ENCODE peak calls at places on chromosomes 12 and 14, in ten cellular contexts. One of them, this sample, is unnamed. For H3K36me3, the result is how much of the 10 kb centered on the place peaks cover.

GRCh38 chr12:71581206-71581605 is 82.4 kb downstream of the ZFC3H1 start:
- DNase-seq in mesendoderm: peak
- DNase-seq in IMR-90: no peak
- DNase-seq in aorta: no peak
- DNase-seq in SK-N-MC: no peak
- DNase-seq in lung: no peak
- DNase-seq in psoas muscle: no peak
- DNase-seq in Karpas-422: no peak
- DNase-seq in body of pancreas: no peak
- DNase-seq in GM23338: no peak
- DNase-seq in this sample: no peak

GRCh38 chr12:126772171-126772864 is 1494.7 kb upstream of the TMEM132C start:
- DNase-seq in GM23338: no peak
- DNase-seq in psoas muscle: no peak
- DNase-seq in mesendoderm: peak
- DNase-seq in SK-N-MC: no peak
- DNase-seq in body of pancreas: peak
- DNase-seq in aorta: no peak
- DNase-seq in Karpas-422: no peak
- DNase-seq in IMR-90: peak
- DNase-seq in lung: no peak
- DNase-seq in this sample: no peak

GRCh38 chr14:84806627-84807026 is 723.3 kb upstream of the FLRT2 start:
- DNase-seq in Karpas-422: no peak
- DNase-seq in body of pancreas: no peak
- DNase-seq in mesendoderm: peak
- DNase-seq in SK-N-MC: no peak
- DNase-seq in psoas muscle: no peak
- DNase-seq in aorta: no peak
- DNase-seq in GM23338: no peak
- DNase-seq in IMR-90: no peak
- DNase-seq in lung: no peak
- DNase-seq in this sample: no peak

GRCh38 chr12:102958073-102958829 is 777 bp downstream of the ASCL1 start:
- DNase-seq in IMR-90: peak
- DNase-seq in body of pancreas: no peak
- DNase-seq in mesendoderm: peak
- DNase-seq in psoas muscle: no peak
- DNase-seq in lung: no peak
- DNase-seq in aorta: peak
- DNase-seq in Karpas-422: no peak
- DNase-seq in GM23338: peak
- DNase-seq in SK-N-MC: no peak
- DNase-seq in this sample: peak

GRCh38 chr14:73503648-73504047 is 12.9 kb downstream of the RIOX1 start:
- DNase-seq in SK-N-MC: no peak
- DNase-seq in psoas muscle: no peak
- DNase-seq in aorta: no peak
- DNase-seq in GM23338: no peak
- DNase-seq in mesendoderm: no peak
- DNase-seq in Karpas-422: no peak
- DNase-seq in lung: no peak
- DNase-seq in IMR-90: peak
- DNase-seq in body of pancreas: no peak
- DNase-seq in this sample: no peak

GRCh38 chr12:14952295-14952995 is 9.0 kb downstream of the ARHGDIB start:
- DNase-seq in Karpas-422: peak
- DNase-seq in lung: no peak
- DNase-seq in GM23338: no peak
- DNase-seq in psoas muscle: no peak
- DNase-seq in SK-N-MC: no peak
- DNase-seq in IMR-90: peak
- DNase-seq in mesendoderm: peak
- DNase-seq in aorta: no peak
- DNase-seq in body of pancreas: no peak
- DNase-seq in this sample: no peak

GRCh38 chr14:89310211-89310610 is 106.8 kb downstream of the FOXN3 start:
- DNase-seq in Karpas-422: no peak
- DNase-seq in IMR-90: no peak
- DNase-seq in mesendoderm: no peak
- DNase-seq in lung: no peak
- DNase-seq in psoas muscle: no peak
- DNase-seq in body of pancreas: no peak
- DNase-seq in SK-N-MC: no peak
- DNase-seq in GM23338: no peak
- DNase-seq in aorta: no peak
- DNase-seq in this sample: no peak

GRCh38 chr12:74514098-74514872 is 23.4 kb upstream of the ATXN7L3B start:
- DNase-seq in GM23338: no peak
- DNase-seq in mesendoderm: no peak
- DNase-seq in psoas muscle: no peak
- DNase-seq in body of pancreas: no peak
- DNase-seq in SK-N-MC: no peak
- DNase-seq in IMR-90: no peak
- DNase-seq in aorta: no peak
- DNase-seq in lung: no peak
- DNase-seq in Karpas-422: no peak
- DNase-seq in this sample: no peak

GRCh38 chr12:52091869-52092268 is 12.4 kb downstream of the SMIM41 start:
- DNase-seq in GM23338: no peak
- DNase-seq in aorta: no peak
- DNase-seq in Karpas-422: no peak
- DNase-seq in body of pancreas: no peak
- DNase-seq in psoas muscle: no peak
- DNase-seq in mesendoderm: no peak
- DNase-seq in SK-N-MC: no peak
- DNase-seq in lung: no peak
- DNase-seq in IMR-90: no peak
- DNase-seq in this sample: peak

GRCh38 chr12:121811434-121812319 is 7.9 kb downstream of the SETD1B start:
- DNase-seq in mesendoderm: peak
- DNase-seq in GM23338: peak
- DNase-seq in psoas muscle: peak
- DNase-seq in IMR-90: peak
- DNase-seq in SK-N-MC: no peak
- DNase-seq in body of pancreas: peak
- DNase-seq in Karpas-422: peak
- DNase-seq in aorta: peak
- DNase-seq in lung: peak
- DNase-seq in this sample: peak

GRCh38 chr12:121808623-121809022 is 4.8 kb downstream of the SETD1B start:
- DNase-seq in Karpas-422: no peak
- DNase-seq in mesendoderm: no peak
- DNase-seq in lung: no peak
- DNase-seq in SK-N-MC: no peak
- DNase-seq in psoas muscle: peak
- DNase-seq in IMR-90: no peak
- DNase-seq in body of pancreas: no peak
- DNase-seq in aorta: no peak
- DNase-seq in GM23338: no peak
- DNase-seq in this sample: no peak

GRCh38 chr12:121809712-121810116 is 5.9 kb downstream of the SETD1B start:
- DNase-seq in body of pancreas: no peak
- DNase-seq in IMR-90: no peak
- DNase-seq in psoas muscle: peak
- DNase-seq in GM23338: no peak
- DNase-seq in SK-N-MC: no peak
- DNase-seq in lung: no peak
- DNase-seq in mesendoderm: no peak
- DNase-seq in aorta: peak
- DNase-seq in Karpas-422: no peak
- DNase-seq in this sample: no peak

GRCh38 chr12:121810833-121811433 is 7.1 kb downstream of the SETD1B start:
- DNase-seq in GM23338: no peak
- DNase-seq in lung: no peak
- DNase-seq in Karpas-422: peak
- DNase-seq in aorta: no peak
- DNase-seq in body of pancreas: no peak
- DNase-seq in psoas muscle: no peak
- DNase-seq in IMR-90: no peak
- DNase-seq in SK-N-MC: no peak
- DNase-seq in mesendoderm: no peak
- DNase-seq in this sample: no peak

DNA sequence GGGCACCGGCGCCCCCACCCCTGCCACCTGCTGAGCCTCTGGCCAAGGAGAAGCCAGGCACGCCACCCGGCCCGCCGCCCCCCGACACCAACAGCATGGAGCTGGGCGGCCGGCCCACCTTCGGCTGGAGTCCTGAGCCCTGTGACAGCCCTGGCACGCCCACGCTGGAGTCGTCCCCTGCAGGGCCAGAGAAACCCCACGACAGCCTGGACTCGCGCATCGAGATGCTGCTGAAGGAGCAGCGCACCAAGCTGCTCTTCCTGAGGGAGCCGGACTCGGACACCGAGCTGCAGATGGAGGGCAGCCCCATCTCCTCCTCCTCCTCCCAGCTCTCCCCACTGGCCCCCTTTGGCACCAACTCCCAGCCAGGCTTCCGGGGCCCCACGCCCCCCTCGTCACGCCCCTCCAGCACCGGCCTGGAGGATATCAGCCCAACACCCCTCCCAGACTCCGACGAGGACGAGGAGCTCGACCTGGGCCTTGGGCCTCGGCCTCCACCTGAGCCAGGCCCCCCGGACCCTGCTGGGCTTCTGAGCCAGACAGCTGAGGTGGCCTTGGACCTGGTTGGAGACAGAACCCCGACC is 6.5 kb downstream of the SETD1B start:
- DNase-seq in SK-N-MC: no peak
- DNase-seq in mesendoderm: no peak
- DNase-seq in aorta: no peak
- DNase-seq in IMR-90: no peak
- DNase-seq in psoas muscle: peak
- DNase-seq in body of pancreas: no peak
- DNase-seq in Karpas-422: no peak
- DNase-seq in GM23338: no peak
- DNase-seq in lung: no peak
- DNase-seq in this sample: no peak
- H3K36me3 ChIP-seq in SK-N-MC: half or more
- H3K36me3 ChIP-seq in mesendoderm: under half
- H3K36me3 ChIP-seq in aorta: under half
- H3K36me3 ChIP-seq in IMR-90: half or more
- H3K36me3 ChIP-seq in psoas muscle: under half
- H3K36me3 ChIP-seq in body of pancreas: under half
- H3K36me3 ChIP-seq in Karpas-422: under half
- H3K36me3 ChIP-seq in GM23338: under half
- H3K36me3 ChIP-seq in lung: under half
- H3K36me3 ChIP-seq in this sample: under half

GRCh38 chr12:27148373-27148772 is 66.0 kb upstream of the C12orf71 start:
- DNase-seq in lung: no peak
- DNase-seq in IMR-90: no peak
- DNase-seq in psoas muscle: no peak
- DNase-seq in body of pancreas: no peak
- DNase-seq in aorta: no peak
- DNase-seq in mesendoderm: no peak
- DNase-seq in GM23338: no peak
- DNase-seq in Karpas-422: no peak
- DNase-seq in SK-N-MC: no peak
- DNase-seq in this sample: no peak

GRCh38 chr12:27148791-27149190 is 66.4 kb upstream of the C12orf71 start:
- DNase-seq in aorta: no peak
- DNase-seq in SK-N-MC: no peak
- DNase-seq in GM23338: no peak
- DNase-seq in lung: no peak
- DNase-seq in body of pancreas: no peak
- DNase-seq in Karpas-422: no peak
- DNase-seq in psoas muscle: no peak
- DNase-seq in mesendoderm: no peak
- DNase-seq in IMR-90: no peak
- DNase-seq in this sample: no peak

GRCh38 chr12:27142102-27142721 is 59.8 kb upstream of the C12orf71 start:
- DNase-seq in Karpas-422: peak
- DNase-seq in GM23338: peak
- DNase-seq in mesendoderm: peak
- DNase-seq in body of pancreas: peak
- DNase-seq in lung: peak
- DNase-seq in SK-N-MC: peak
- DNase-seq in psoas muscle: no peak
- DNase-seq in IMR-90: peak
- DNase-seq in aorta: no peak
- DNase-seq in this sample: peak

GRCh38 chr12:27140478-27140969 is 58.1 kb upstream of the C12orf71 start:
- DNase-seq in SK-N-MC: no peak
- DNase-seq in body of pancreas: no peak
- DNase-seq in psoas muscle: no peak
- DNase-seq in GM23338: no peak
- DNase-seq in aorta: no peak
- DNase-seq in IMR-90: no peak
- DNase-seq in Karpas-422: no peak
- DNase-seq in lung: no peak
- DNase-seq in mesendoderm: no peak
- DNase-seq in this sample: no peak

GRCh38 chr12:27143676-27144075 is 61.3 kb upstream of the C12orf71 start:
- DNase-seq in SK-N-MC: no peak
- DNase-seq in mesendoderm: no peak
- DNase-seq in GM23338: no peak
- DNase-seq in body of pancreas: no peak
- DNase-seq in aorta: no peak
- DNase-seq in Karpas-422: no peak
- DNase-seq in lung: no peak
- DNase-seq in IMR-90: no peak
- DNase-seq in psoas muscle: no peak
- DNase-seq in this sample: no peak
- H3K4me3 ChIP-seq in SK-N-MC: no peak
- H3K4me3 ChIP-seq in mesendoderm: no peak
- H3K4me3 ChIP-seq in GM23338: no peak
- H3K4me3 ChIP-seq in body of pancreas: no peak
- H3K4me3 ChIP-seq in aorta: no peak
- H3K4me3 ChIP-seq in Karpas-422: no peak
- H3K4me3 ChIP-seq in lung: no peak
- H3K4me3 ChIP-seq in IMR-90: no peak
- H3K4me3 ChIP-seq in psoas muscle: no peak
- H3K4me3 ChIP-seq in this sample: no peak

GRCh38 chr14:104783484-104784217 is 11.9 kb downstream of the AKT1 start:
- DNase-seq in SK-N-MC: no peak
- DNase-seq in body of pancreas: no peak
- DNase-seq in aorta: no peak
- DNase-seq in IMR-90: no peak
- DNase-seq in mesendoderm: no peak
- DNase-seq in lung: no peak
- DNase-seq in Karpas-422: no peak
- DNase-seq in GM23338: no peak
- DNase-seq in psoas muscle: no peak
- DNase-seq in this sample: no peak
- H3K36me3 ChIP-seq in SK-N-MC: under half
- H3K36me3 ChIP-seq in body of pancreas: under half
- H3K36me3 ChIP-seq in aorta: under half
- H3K36me3 ChIP-seq in IMR-90: under half
- H3K36me3 ChIP-seq in mesendoderm: under half
- H3K36me3 ChIP-seq in lung: half or more
- H3K36me3 ChIP-seq in Karpas-422: under half
- H3K36me3 ChIP-seq in GM23338: under half
- H3K36me3 ChIP-seq in psoas muscle: under half
- H3K36me3 ChIP-seq in this sample: under half

DNA sequence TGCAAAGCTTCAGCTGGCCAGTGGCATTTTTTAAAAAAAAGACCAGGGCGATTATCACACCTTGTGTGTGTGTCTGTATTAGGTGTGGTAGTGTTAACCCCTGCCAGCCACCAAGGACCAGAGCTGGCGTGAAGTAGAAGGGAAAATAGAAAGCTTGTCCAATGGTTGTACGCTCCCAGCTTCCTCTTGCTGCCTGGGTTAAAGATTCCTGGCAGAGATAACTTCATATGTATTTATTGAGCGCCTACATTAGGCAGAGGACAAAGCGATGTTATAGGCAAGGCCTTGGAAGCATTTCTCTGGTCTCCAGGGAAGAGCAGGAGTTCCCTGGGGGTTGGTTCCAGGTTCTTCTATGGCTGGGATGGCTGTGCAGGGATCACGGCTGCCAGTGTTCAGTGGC is 3.2 kb downstream of the JDP2 start:
- DNase-seq in psoas muscle: no peak
- DNase-seq in Karpas-422: no peak
- DNase-seq in lung: no peak
- DNase-seq in aorta: no peak
- DNase-seq in GM23338: no peak
- DNase-seq in IMR-90: no peak
- DNase-seq in SK-N-MC: no peak
- DNase-seq in body of pancreas: no peak
- DNase-seq in mesendoderm: no peak
- DNase-seq in this sample: no peak
- H3K4me3 ChIP-seq in psoas muscle: peak
- H3K4me3 ChIP-seq in Karpas-422: no peak
- H3K4me3 ChIP-seq in lung: no peak
- H3K4me3 ChIP-seq in aorta: no peak
- H3K4me3 ChIP-seq in GM23338: no peak
- H3K4me3 ChIP-seq in IMR-90: no peak
- H3K4me3 ChIP-seq in SK-N-MC: peak
- H3K4me3 ChIP-seq in body of pancreas: no peak
- H3K4me3 ChIP-seq in mesendoderm: no peak
- H3K4me3 ChIP-seq in this sample: no peak